ENCODE peak calls at places on chromosome 1, in six cellular contexts. M, J, S, R, B and A are unnamed samples.
A peak's percentile ranks its signal among the peaks of the same experiment; 100 is the strongest.

GRCh38 chr1:21012937-21013336 is 163.8 kb downstream of the EIF4G3 start:
- DNase-seq in M (peak; percentile 15), J (peak; percentile 12), S (peak; percentile 32), R (peak; percentile 40), B (no peak), A (peak; percentile 29)

GRCh38 chr1:166164995-166165660 is 1.7 kb downstream of the FAM78B start:
- DNase-seq in M (peak; percentile 71), J (peak; percentile 28), S (peak; percentile 84), R (peak; percentile 50), B (peak; percentile 83), A (peak; percentile 15)

GRCh38 chr1:42177551-42177981 is 13.0 kb upstream of the GUCA2A start:
- DNase-seq in M (no peak), J (peak; percentile 89), S (no peak), R (peak; percentile 85), B (no peak), A (no peak)

GRCh38 chr1:68107771-68108170 is 57.3 kb upstream of the DIRAS3 start:
- DNase-seq in M (no peak), J (peak; percentile 60), S (no peak), R (no peak), B (no peak), A (no peak)

GRCh38 chr1:33181038-33181861 is 593 bp downstream of the TRIM62 start:
- DNase-seq in M (peak; percentile 61), J (peak; percentile 41), S (peak; percentile 61), R (peak; percentile 79), B (peak; percentile 78), A (peak; percentile 37)

GRCh38 chr1:59333626-59334277 is 36.9 kb downstream of the FGGY start:
- DNase-seq in M (no peak), J (no peak), S (no peak), R (peak; percentile 36), B (no peak), A (peak; percentile 95)

GRCh38 chr1:19034721-19035120 is 78.2 kb upstream of the IFFO2 start:
- DNase-seq in M (no peak), J (no peak), S (no peak), R (no peak), B (no peak), A (no peak)

GRCh38 chr1:27071049-27071416 is 58.4 kb upstream of the TENT5B start:
- DNase-seq in M (peak; percentile 36), J (peak; percentile 38), S (peak; percentile 55), R (peak; percentile 36), B (no peak), A (no peak)

GRCh38 chr1:12464627-12465056 is 153.4 kb downstream of the DHRS3 start:
- DNase-seq in M (no peak), J (peak; percentile 97), S (no peak), R (no peak), B (no peak), A (no peak)

GRCh38 chr1:98783821-98784220 is 122.3 kb downstream of the SNX7 start:
- DNase-seq in M (no peak), J (no peak), S (peak; percentile 55), R (no peak), B (no peak), A (no peak)

GRCh38 chr1:234978397-234979291 is 150.0 kb downstream of the TOMM20 start:
- DNase-seq in M (no peak), J (peak; percentile 93), S (no peak), R (peak; percentile 91), B (no peak), A (no peak)

GRCh38 chr1:79322511-79323027 is 316.0 kb upstream of the ADGRL4 start:
- DNase-seq in M (no peak), J (peak; percentile 50), S (no peak), R (peak; percentile 65), B (no peak), A (peak; percentile 10)
- H3K79me1 ChIP-seq in M (no peaks in the 10 kb centered on the region), J (no peaks in the 10 kb centered on the region), S (no peaks in the 10 kb centered on the region), R (no peaks in the 10 kb centered on the region), B (no peaks in the 10 kb centered on the region), A (no peaks in the 10 kb centered on the region)

DNA sequence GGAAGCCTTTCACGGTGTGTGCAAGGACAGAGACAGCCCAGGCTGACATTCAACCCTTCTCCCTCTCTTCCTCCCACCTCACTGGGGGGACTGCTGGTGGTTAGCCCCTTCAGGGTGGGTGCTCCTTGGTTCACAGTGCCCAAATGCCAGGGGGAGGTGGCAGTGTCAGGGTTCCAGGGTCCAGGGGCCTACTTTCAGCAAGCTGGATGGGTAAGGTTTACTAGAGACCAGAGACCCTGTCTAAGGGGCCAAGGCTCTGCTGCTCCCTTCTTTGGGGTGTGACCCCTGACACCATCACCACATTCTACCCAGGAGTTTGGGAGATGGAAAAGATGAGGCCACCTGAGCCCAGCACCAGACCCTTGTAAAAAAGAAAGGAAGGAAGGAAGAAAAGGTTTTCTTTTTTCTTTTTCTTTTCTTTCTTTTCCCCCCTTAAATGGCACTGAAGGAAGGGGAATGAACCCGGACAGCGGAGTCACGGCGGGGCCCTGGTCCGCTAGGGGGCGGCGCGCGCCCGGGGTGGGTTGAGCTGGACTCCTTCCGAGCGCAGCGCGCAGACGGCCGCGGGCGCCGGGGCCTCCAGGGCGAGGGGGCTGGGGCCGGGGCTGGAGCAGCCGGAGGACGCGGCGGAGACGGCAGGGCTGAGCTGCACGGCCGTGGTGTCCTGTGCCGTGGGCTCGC is 18.8 kb downstream of the KNCN start:
- DNase-seq in M (peak; percentile 68), J (peak; percentile 36), S (peak; percentile 65), R (peak; percentile 57), B (peak; percentile 87), A (peak; percentile 51)
- H3K4me3 ChIP-seq in M (peak overlapping the region; percentile 78), J (peak overlapping the region; percentile 27), S (no peak overlapping the region), R (no peak overlapping the region), B (no peak overlapping the region), A (peak overlapping the region; percentile 60)

GRCh38 chr1:109913360-109913879 is 2.8 kb downstream of the CSF1 start:
- DNase-seq in M (no peak), J (no peak), S (no peak), R (no peak), B (no peak), A (no peak)

GRCh38 chr1:109912873-109913272 is 2.2 kb downstream of the CSF1 start:
- DNase-seq in M (no peak), J (peak; percentile 31), S (no peak), R (no peak), B (no peak), A (no peak)

GRCh38 chr1:109917429-109918076 is 6.9 kb downstream of the CSF1 start:
- DNase-seq in M (no peak), J (peak; percentile 81), S (no peak), R (peak; percentile 59), B (no peak), A (no peak)

GRCh38 chr1:109912214-109912861 is 1.7 kb downstream of the CSF1 start:
- DNase-seq in M (no peak), J (no peak), S (no peak), R (peak; percentile 27), B (no peak), A (no peak)

DNA sequence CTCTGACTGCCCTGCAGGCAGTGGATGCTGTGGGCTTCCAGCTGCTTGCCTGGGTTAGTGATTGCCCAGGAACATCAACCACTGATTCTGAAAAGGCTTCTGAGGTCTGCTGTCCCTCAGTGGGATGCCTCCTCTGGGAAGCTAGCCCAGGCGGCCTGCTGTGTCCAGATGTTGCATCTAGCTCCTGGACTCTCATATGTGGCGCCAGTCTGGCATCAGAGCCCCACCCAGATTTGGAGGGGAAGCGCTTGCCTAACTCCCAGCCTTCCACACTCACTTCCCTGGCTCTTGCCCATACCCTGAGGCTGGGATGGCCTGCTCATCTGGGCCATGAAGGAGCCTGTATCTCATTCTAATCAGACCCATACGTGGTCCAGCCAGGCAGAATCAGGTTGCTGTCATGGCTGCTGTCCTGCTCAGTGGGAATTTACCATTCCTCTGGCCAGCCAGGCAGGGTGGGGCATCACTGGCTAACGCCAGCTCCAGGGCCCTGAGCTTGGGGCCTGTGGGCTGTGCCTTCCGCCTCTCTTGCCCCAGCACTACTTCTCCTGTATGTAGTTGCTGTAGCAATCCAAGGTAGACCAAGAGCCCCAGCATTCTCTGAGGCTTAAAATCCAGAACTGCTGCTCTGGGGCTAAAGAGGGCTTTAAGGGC is 4.1 kb downstream of the CSF1 start:
- DNase-seq in M (no peak), J (peak; percentile 29), S (no peak), R (no peak), B (no peak), A (no peak)
- H3K79me1 ChIP-seq in M (peaks cover 3% of the 10 kb centered on the region), J (peaks cover 37% of the 10 kb centered on the region), S (no peaks in the 10 kb centered on the region), R (peaks cover 32% of the 10 kb centered on the region), B (no peaks in the 10 kb centered on the region), A (peaks cover 19% of the 10 kb centered on the region)

GRCh38 chr1:201652180-201652579 is 113.3 kb downstream of the NAV1 start:
- DNase-seq in M (no peak), J (no peak), S (no peak), R (no peak), B (no peak), A (no peak)

GRCh38 chr1:201648066-201648910 is 109.4 kb downstream of the NAV1 start:
- DNase-seq in M (peak; percentile 39), J (peak; percentile 75), S (peak; percentile 68), R (peak; percentile 86), B (peak; percentile 71), A (no peak)

GRCh38 chr1:201649776-201650607 is 111.1 kb downstream of the NAV1 start:
- DNase-seq in M (peak; percentile 56), J (peak; percentile 70), S (peak; percentile 81), R (peak; percentile 83), B (peak; percentile 90), A (peak; percentile 80)

GRCh38 chr1:201648911-201649775 is 110.2 kb downstream of the NAV1 start:
- DNase-seq in M (peak; percentile 29), J (peak; percentile 40), S (peak; percentile 69), R (peak; percentile 55), B (peak; percentile 75), A (no peak)

GRCh38 chr1:201650608-201650933 is 111.6 kb downstream of the NAV1 start:
- DNase-seq in M (no peak), J (no peak), S (no peak), R (no peak), B (no peak), A (no peak)
- H3K4me3 ChIP-seq in M (peak overlapping the region; percentile 77), J (peak overlapping the region; percentile 67), S (no peak overlapping the region), R (peak overlapping the region; percentile 96), B (peak overlapping the region; percentile 71), A (no peak overlapping the region)